ENCODE peak calls at places on chromosome 6, in eight cellular contexts. D is endothelial cell, Q is WTC11, X is AG09309, J is IMR-90, L is Peyer's patch, R is mesothelial cell of epicardium, T is choroid plexus epithelial cell. P is an unnamed sample.

GRCh38 chr6:33621396-33622388 is 570 bp downstream of the ITPR3 start:
- DNase-seq in D (no peak), T (no peak), R (no peak), J (no peak), L (peak; percentile 42), X (no peak), Q (peak; percentile 48), P (peak; percentile 55)

GRCh38 chr6:135162678-135163439 is 18.2 kb upstream of the MYB start:
- DNase-seq in X (no peak), Q (peak; percentile 89), R (no peak), D (peak; percentile 68), T (peak; percentile 47), L (peak; percentile 42), J (no peak), P (peak; percentile 66)

GRCh38 chr6:7561153-7561964 is 19.9 kb downstream of the DSP start:
- DNase-seq in X (no peak), R (no peak), D (no peak), L (no peak), Q (no peak), J (peak; percentile 27), T (no peak), P (no peak)

GRCh38 chr6:151154418-151154817 is 85.3 kb upstream of the AKAP12 start:
- DNase-seq in R (no peak), D (no peak), X (no peak), L (no peak), T (peak; percentile 71), Q (no peak), J (no peak), P (no peak)

GRCh38 chr6:116450769-116451740 is 10.1 kb upstream of the CALHM6 start:
- DNase-seq in R (no peak), Q (peak; percentile 20), L (peak; percentile 47), D (peak; percentile 13), J (no peak), T (no peak), X (no peak), P (peak; percentile 46)

GRCh38 chr6:43771210-43771857 is 1.3 kb downstream of the VEGFA start:
- DNase-seq in Q (peak; percentile 56), D (peak; percentile 52), L (peak; percentile 32), J (peak; percentile 45), X (no peak), R (peak; percentile 46), T (peak; percentile 59), P (peak; percentile 82)

GRCh38 chr6:132687306-132687705 is 26.5 kb downstream of the VNN1 start:
- DNase-seq in R (no peak), L (no peak), J (peak; percentile 87), D (no peak), T (peak; percentile 51), X (no peak), Q (no peak), P (no peak)

GRCh38 chr6:25981529-25982263 is 19.1 kb downstream of the TRIM38 start:
- DNase-seq in J (no peak), D (no peak), T (peak; percentile 31), L (no peak), Q (no peak), R (no peak), X (no peak), P (no peak)

GRCh38 chr6:110255356-110255755 is 75.1 kb downstream of the CDC40 start:
- DNase-seq in L (no peak), T (peak; percentile 60), D (peak; percentile 66), X (no peak), Q (peak; percentile 63), J (peak; percentile 37), R (no peak), P (peak; percentile 34)

GRCh38 chr6:135195045-135195444 is 13.9 kb downstream of the MYB start:
- DNase-seq in Q (no peak), R (no peak), L (no peak), T (no peak), X (no peak), J (no peak), D (no peak), P (no peak)

GRCh38 chr6:31399589-31400466 is 3.6 kb upstream of the MICA start:
- DNase-seq in T (peak; percentile 88), Q (peak; percentile 76), L (peak; percentile 81), D (peak; percentile 78), J (peak; percentile 80), X (peak; percentile 55), R (peak; percentile 67), P (peak; percentile 75)

GRCh38 chr6:136525586-136526195 is 24.5 kb downstream of the MAP7 start:
- DNase-seq in Q (no peak), R (no peak), X (no peak), J (no peak), L (no peak), T (no peak), D (no peak), P (no peak)
- TF ChIP-seq CTCF in Q (no peak), R (no peak), X (no peak), J (no peak), L (no peak), T (no peak), D (no peak), P (no peak)

GRCh38 chr6:106884576-106884975 is 90.0 kb downstream of the CD24 start:
- DNase-seq in D (no peak), R (no peak), T (no peak), X (no peak), J (no peak), Q (no peak), L (no peak), P (no peak)

GRCh38 chr6:106882601-106883518 is 91.7 kb downstream of the CD24 start:
- DNase-seq in X (no peak), J (no peak), Q (no peak), D (no peak), R (no peak), L (no peak), T (no peak), P (no peak)

GRCh38 chr6:106882133-106882532 is 92.4 kb downstream of the CD24 start:
- DNase-seq in Q (no peak), X (no peak), L (no peak), D (no peak), R (no peak), J (no peak), T (no peak), P (no peak)

GRCh38 chr6:106885659-106886058 is 88.9 kb downstream of the CD24 start:
- DNase-seq in R (no peak), J (no peak), D (no peak), Q (no peak), X (no peak), L (no peak), T (no peak), P (no peak)

GRCh38 chr6:106883808-106884262 is 90.7 kb downstream of the CD24 start:
- DNase-seq in Q (no peak), D (no peak), X (no peak), T (no peak), L (no peak), J (no peak), R (no peak), P (no peak)
- TF ChIP-seq CTCF in Q (no peak), D (no peak), X (no peak), T (no peak), L (no peak), J (no peak), R (no peak), P (no peak)

GRCh38 chr6:5653801-5654200 is 352.9 kb downstream of the NRN1 start:
- DNase-seq in T (no peak), R (no peak), Q (no peak), X (no peak), L (no peak), D (no peak), J (no peak), P (no peak)
- TF ChIP-seq CTCF in T (no peak), R (no peak), Q (no peak), X (no peak), L (no peak), D (no peak), J (no peak), P (no peak)

DNA sequence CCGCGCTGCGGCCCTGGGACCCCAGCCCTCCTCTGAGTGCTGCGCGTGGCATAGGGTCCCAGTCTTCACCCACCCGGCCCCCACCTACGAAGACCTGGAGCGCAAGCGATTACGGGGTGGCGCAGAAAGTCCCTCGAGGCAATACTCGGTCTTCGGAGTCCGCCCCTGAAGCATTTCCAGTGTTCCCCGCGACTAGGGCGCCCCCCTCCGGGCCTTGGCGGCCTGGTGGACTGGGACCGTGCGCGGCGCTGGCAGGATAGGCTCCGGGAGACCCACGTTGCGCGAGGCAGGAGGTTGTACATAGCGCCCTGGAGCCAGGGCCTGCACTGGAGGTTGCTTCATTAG is 640 bp upstream of the MAP3K5 start:
- DNase-seq in L (peak; percentile 95), J (peak; percentile 85), D (peak; percentile 94), Q (peak; percentile 86), T (peak; percentile 94), X (peak; percentile 50), R (peak; percentile 78), P (peak; percentile 96)
- TF ChIP-seq CTCF in L (peak; percentile 93), J (peak; percentile 95), D (peak; percentile 61), Q (peak; percentile 55), T (peak; percentile 89), X (peak; percentile 97), R (peak; percentile 68), P (peak; percentile 69)

DNA sequence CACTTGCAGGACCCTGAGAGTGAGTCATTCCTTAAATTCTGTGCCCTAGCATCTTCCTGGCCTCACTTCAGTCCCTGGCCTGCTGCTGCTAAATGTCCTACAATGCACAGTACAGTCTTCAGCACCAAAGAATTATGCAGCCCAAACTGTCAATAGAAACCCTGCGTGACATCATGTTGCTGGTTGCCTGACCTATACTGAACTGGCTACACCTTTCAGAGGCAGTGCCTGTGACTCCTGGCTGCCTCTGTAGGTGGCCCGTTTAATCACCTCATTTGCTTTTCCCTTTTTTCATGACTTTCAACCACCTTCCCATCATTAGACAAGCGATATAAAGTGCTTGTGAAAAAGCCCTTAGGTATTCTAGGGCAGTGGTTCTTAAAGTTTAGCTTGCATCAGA is 33.0 kb upstream of the RIPOR2 start:
- DNase-seq in L (no peak), X (no peak), T (no peak), R (no peak), J (no peak), D (no peak), Q (no peak), P (peak; percentile 37)
- TF ChIP-seq CTCF in L (no peak), X (no peak), T (no peak), R (no peak), J (no peak), D (no peak), Q (no peak), P (no peak)

DNA sequence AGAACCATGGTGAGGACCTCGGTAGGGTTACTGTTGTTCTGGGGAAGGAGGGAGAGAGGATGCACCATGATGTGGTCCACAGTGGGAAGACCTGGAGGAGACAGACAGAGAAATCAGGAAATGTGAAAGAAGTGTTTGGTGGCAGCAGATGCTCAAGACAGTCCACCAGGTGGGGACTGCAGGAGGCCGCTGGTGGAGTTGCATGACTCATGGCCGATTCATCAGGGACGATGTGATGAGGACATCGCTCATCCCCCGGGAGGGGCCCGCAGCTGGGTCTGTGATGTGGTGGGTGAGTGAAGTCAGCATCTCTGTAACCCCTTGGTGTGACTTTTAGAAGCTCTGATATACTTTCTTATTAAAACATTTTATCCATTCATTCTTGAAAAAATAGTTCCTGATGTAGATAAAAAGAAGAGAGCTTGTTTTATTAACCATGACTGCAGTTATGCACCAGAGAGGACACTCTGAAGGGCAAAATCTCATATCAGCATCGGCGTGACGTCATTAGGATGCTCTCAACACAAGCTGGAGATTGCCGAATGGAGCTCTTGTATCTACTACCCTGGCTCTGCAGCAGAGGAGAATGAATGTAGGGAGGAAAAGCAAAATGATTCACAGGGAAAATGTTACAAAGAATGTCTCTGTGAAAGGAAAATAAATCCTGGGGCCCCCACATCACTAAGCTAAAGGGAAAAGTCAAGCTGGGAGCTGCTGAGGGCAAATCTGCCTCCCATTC is 71.2 kb downstream of the RAMACL start:
- DNase-seq in Q (no peak), J (peak; percentile 93), R (no peak), T (peak; percentile 84), D (no peak), X (peak; percentile 59), L (no peak), P (peak; percentile 83)
- TF ChIP-seq CTCF in Q (no peak), J (peak; percentile 67), R (no peak), T (peak; percentile 68), D (no peak), X (peak; percentile 70), L (no peak), P (peak; percentile 38)

GRCh38 chr6:162119349-162119748 is 608.2 kb downstream of the PRKN start:
- DNase-seq in L (no peak), X (no peak), J (no peak), Q (no peak), D (peak; percentile 21), R (no peak), T (peak; percentile 71), P (no peak)
- TF ChIP-seq CTCF in L (no peak), X (no peak), J (no peak), Q (no peak), D (no peak), R (no peak), T (peak; percentile 34), P (no peak)

P was measured in activated CD8-positive, alpha-beta T cell treated with anti-CD3 and anti-CD28 coated beads for 36 hours.